ENCODE peak calls at places on chromosomes 11 and 22, in four cellular contexts. O, G, K and W are unnamed samples.

GRCh38 chr11:91163619-91164451 is 941.0 kb upstream of the CHORDC1 start:
- DNase-seq in K (peak), G (no peak), O (peak), W (no peak)

GRCh38 chr11:68216171-68216938 is 3.3 kb upstream of the KMT5B start:
- DNase-seq in O (no peak), G (no peak), K (no peak), W (no peak)

GRCh38 chr11:61113209-61113608 is 10.9 kb downstream of the CD5 start:
- DNase-seq in K (no peak), G (no peak), O (no peak), W (no peak)

GRCh38 chr22:30426395-30427353 is 1.1 kb downstream of the MTFP1 start:
- DNase-seq in O (no peak), K (peak), G (peak), W (peak)

GRCh38 chr11:122068096-122068495 is 47.9 kb downstream of the BLID start:
- DNase-seq in K (peak), G (no peak), O (no peak), W (no peak)

GRCh38 chr11:83645561-83645960 is 359.4 kb upstream of the CCDC90B start:
- DNase-seq in K (no peak), O (no peak), G (no peak), W (no peak)

GRCh38 chr11:77636738-77637344 is 753 bp downstream of the CLNS1A start:
- DNase-seq in G (no peak), O (no peak), K (no peak), W (no peak)

GRCh38 chr11:117175104-117175503 is 3.4 kb upstream of the SIDT2 start:
- DNase-seq in G (no peak), O (no peak), K (no peak), W (no peak)

GRCh38 chr11:4480577-4481539 is 1.6 kb upstream of the OR52K1 start:
- DNase-seq in G (no peak), K (peak), O (no peak), W (no peak)

GRCh38 chr11:101848262-101848661 is 66.5 kb upstream of the CEP126 start:
- DNase-seq in O (no peak), G (no peak), K (no peak), W (no peak)

GRCh38 chr11:70072471-70073187 is 5.5 kb upstream of the ANO1 start:
- DNase-seq in G (no peak), K (no peak), O (no peak), W (no peak)

GRCh38 chr11:116379185-116379828 is 393.5 kb downstream of the BUD13 start:
- DNase-seq in O (peak), K (peak), G (no peak), W (no peak)

GRCh38 chr22:34588893-34589545 is 476.9 kb upstream of the ISX start:
- DNase-seq in G (no peak), O (no peak), K (no peak), W (no peak)

GRCh38 chr11:77411238-77411637 is 62.7 kb downstream of the PAK1 start:
- DNase-seq in K (peak), O (peak), G (no peak), W (no peak)

GRCh38 chr11:69928124-69928523 is 108.9 kb upstream of the FGF3 start:
- DNase-seq in K (no peak), G (no peak), O (no peak), W (no peak)

GRCh38 chr22:46004105-46004866 is 27.3 kb upstream of the WNT7B start:
- DNase-seq in O (no peak), K (no peak), G (no peak), W (no peak)

GRCh38 chr11:80186687-80187086 is 745.9 kb upstream of the TENM4 start:
- DNase-seq in G (no peak), K (peak), O (no peak), W (no peak)

GRCh38 chr11:76824980-76825725 is 35.6 kb upstream of the ACER3 start:
- DNase-seq in K (peak), G (no peak), O (no peak), W (no peak)

GRCh38 chr22:42856865-42857704 is at the start of gene ARFGAP3:
- DNase-seq in O (peak), G (peak), K (peak), W (peak)

GRCh38 chr11:128843198-128843766 is 23.8 kb downstream of the KCNJ1 start:
- DNase-seq in O (no peak), K (no peak), G (no peak), W (no peak)

GRCh38 chr22:43014062-43014875 is 680 bp downstream of the PACSIN2 start:
- DNase-seq in O (no peak), G (no peak), K (peak), W (no peak)

GRCh38 chr11:115963170-115963569 is 459.0 kb upstream of the CADM1 start:
- DNase-seq in G (no peak), O (no peak), K (no peak), W (no peak)

GRCh38 chr11:30150425-30150824 is 80.4 kb upstream of the FSHB start:
- DNase-seq in K (no peak), O (no peak), G (no peak), W (no peak)

GRCh38 chr11:129950319-129951034 is 52.2 kb downstream of the PRDM10 start:
- DNase-seq in G (no peak), K (peak), O (no peak), W (no peak)

GRCh38 chr11:126265801-126266200 is 2.9 kb downstream of the SRPRA start:
- DNase-seq in K (peak), G (no peak), O (no peak), W (no peak)

GRCh38 chr11:18853086-18853720 is 61.6 kb upstream of the PTPN5 start:
- DNase-seq in O (peak), K (peak), G (peak), W (peak)

GRCh38 chr11:59801160-59801706 is 9.3 kb downstream of the MRPL16 start:
- DNase-seq in G (no peak), O (no peak), K (no peak), W (no peak)

GRCh38 chr11:67024410-67024809 is 1.5 kb downstream of the SYT12 start:
- DNase-seq in K (peak), O (no peak), G (no peak), W (no peak)

GRCh38 chr11:61814242-61814957 is 2.4 kb downstream of the FADS1 start:
- DNase-seq in G (peak), K (peak), O (no peak), W (no peak)

GRCh38 chr11:68471360-68472340 is 11.1 kb downstream of the PPP6R3 start:
- DNase-seq in O (peak), K (peak), G (no peak), W (peak)

GRCh38 chr11:57514538-57515331 is 767 bp downstream of the SLC43A1 start:
- DNase-seq in G (no peak), K (peak), O (no peak), W (no peak)

GRCh38 chr11:118144869-118145268 is 7.8 kb downstream of the SCN4B start:
- DNase-seq in G (no peak), O (no peak), K (no peak), W (no peak)

GRCh38 chr11:122778148-122778547 is 60.2 kb upstream of the CRTAM start:
- DNase-seq in G (no peak), O (peak), K (peak), W (peak)